ENCODE peak calls at places on chromosomes 16 and 17, in four cellular contexts. E is ureter; Z is activated effector memory CD4-positive, alpha-beta T cell treated with Interleukin-2 at 50 U/mL for 16 hours; P is GM12891. T is an unnamed sample.

GRCh38 chr16:72400257-72401078 is 228.5 kb upstream of the PMFBP1 start:
- DNase-seq in E (no peak), Z (no peak), P (peak; percentile 5), T (no peak)

GRCh38 chr16:12089492-12090161 is 113.1 kb downstream of the SNX29 start:
- DNase-seq in E (peak; percentile 67), Z (no peak), P (peak; percentile 57), T (no peak)

GRCh38 chr17:45127583-45128300 is 4.6 kb downstream of the PLCD3 start:
- DNase-seq in E (peak; percentile 78), Z (no peak), P (no peak), T (no peak)

GRCh38 chr16:89200124-89200849 is at the start of gene SLC22A31:
- DNase-seq in E (no peak), Z (no peak), P (no peak), T (no peak)

GRCh38 chr17:52106638-52107261 is 51.8 kb downstream of the CA10 start:
- DNase-seq in E (no peak), Z (no peak), P (peak; percentile 11), T (peak; percentile 52)

GRCh38 chr16:54688339-54688738 is 242.3 kb upstream of the IRX5 start:
- DNase-seq in E (no peak), Z (no peak), P (no peak), T (no peak)

GRCh38 chr17:60077672-60078519 is 825 bp downstream of the HEATR6 start:
- DNase-seq in E (peak; percentile 50), Z (no peak), P (no peak), T (no peak)

GRCh38 chr17:80546267-80546666 is 1.6 kb downstream of the RPTOR start:
- DNase-seq in E (no peak), Z (no peak), P (no peak), T (no peak)

GRCh38 chr16:86576591-86577313 is 1.6 kb upstream of the FOXL1 start:
- DNase-seq in E (no peak), Z (no peak), P (no peak), T (no peak)

GRCh38 chr17:78144146-78144719 is 2.0 kb upstream of the C17orf99 start:
- DNase-seq in E (peak; percentile 88), Z (no peak), P (no peak), T (peak; percentile 46)

GRCh38 chr17:28738680-28739384 is 5.0 kb upstream of the TRAF4 start:
- DNase-seq in E (no peak), Z (no peak), P (no peak), T (no peak)

GRCh38 chr17:7110617-7111306 is 3.9 kb downstream of the ASGR2 start:
- DNase-seq in E (no peak), Z (no peak), P (no peak), T (no peak)

GRCh38 chr16:50446861-50447260 is 78.1 kb upstream of the BRD7 start:
- DNase-seq in E (no peak), Z (no peak), P (no peak), T (no peak)

GRCh38 chr16:49014300-49015188 is 267.1 kb downstream of the CBLN1 start:
- DNase-seq in E (no peak), Z (no peak), P (no peak), T (no peak)

GRCh38 chr16:56860226-56861020 is 4.6 kb upstream of the SLC12A3 start:
- DNase-seq in E (no peak), Z (peak; percentile 54), P (peak; percentile 69), T (no peak)

GRCh38 chr17:80760501-80760900 is 215.9 kb downstream of the RPTOR start:
- DNase-seq in E (peak; percentile 55), Z (no peak), P (no peak), T (no peak)

GRCh38 chr17:63993368-63993990 is 4.7 kb upstream of the PRR29 start:
- DNase-seq in E (no peak), Z (peak; percentile 47), P (no peak), T (no peak)

GRCh38 chr16:84686702-84687298 is 13.0 kb upstream of the USP10 start:
- DNase-seq in E (no peak), Z (no peak), P (no peak), T (no peak)

GRCh38 chr17:37642706-37643105 is 540 bp downstream of the DDX52 start:
- DNase-seq in E (no peak), Z (no peak), P (no peak), T (no peak)

GRCh38 chr16:11439216-11439615 is 94.0 kb downstream of the RMI2 start:
- DNase-seq in E (no peak), Z (no peak), P (no peak), T (peak; percentile 76)

GRCh38 chr17:81558941-81559806 is 7.0 kb upstream of the FAAP100 start:
- DNase-seq in E (no peak), Z (no peak), P (no peak), T (no peak)

GRCh38 chr17:61833536-61834203 is 29.7 kb downstream of the BRIP1 start:
- DNase-seq in E (no peak), Z (no peak), P (no peak), T (no peak)

GRCh38 chr16:72938426-72939164 is 109.3 kb downstream of the ZFHX3 start:
- DNase-seq in E (peak; percentile 84), Z (no peak), P (no peak), T (peak; percentile 70)

GRCh38 chr16:89924298-89924924 is 1.3 kb downstream of the TUBB3 start:
- DNase-seq in E (peak; percentile 57), Z (no peak), P (no peak), T (peak; percentile 37)

GRCh38 chr16:15811778-15812750 is 44.8 kb downstream of the MYH11 start:
- DNase-seq in E (no peak), Z (no peak), P (no peak), T (no peak)

GRCh38 chr17:81134064-81134781 is 31.1 kb upstream of the PVALEF start:
- DNase-seq in E (no peak), Z (no peak), P (no peak), T (no peak)

GRCh38 chr16:53087101-53087500 is 32.3 kb downstream of the CHD9 start:
- DNase-seq in E (no peak), Z (no peak), P (no peak), T (peak; percentile 19)

GRCh38 chr17:39926588-39927100 is 757 bp downstream of the ORMDL3 start:
- DNase-seq in E (peak; percentile 70), Z (peak; percentile 52), P (peak; percentile 59), T (no peak)

GRCh38 chr17:78736526-78737079 is 45.5 kb downstream of the CYTH1 start:
- DNase-seq in E (peak; percentile 86), Z (peak; percentile 56), P (no peak), T (no peak)

GRCh38 chr16:67548265-67549126 is 13.8 kb upstream of the CTCF start:
- DNase-seq in E (no peak), Z (no peak), P (no peak), T (no peak)

T was measured in NCI-H446 treated with DMSO at 0.1 percent for 48 hours.